ENCODE peak calls at places on chromosomes 6 and 20, in eight cellular contexts. One of them, this sample, is unnamed. For H3K9me3, the result is how much of the 10 kb centered on the place peaks cover.

GRCh38 chr6:119243037-119243436 is 106.5 kb downstream of the MAN1A1 start:
- DNase-seq in mesenchymal stem cell: no peak
- DNase-seq in breast epithelium: no peak
- DNase-seq in Peyer's patch: no peak
- DNase-seq in tibial nerve: no peak
- DNase-seq in GM12878: no peak
- DNase-seq in SJSA1: no peak
- DNase-seq in colonic mucosa: no peak
- DNase-seq in this sample: no peak

GRCh38 chr6:75906871-75907270 is 157.8 kb downstream of the MYO6 start:
- DNase-seq in tibial nerve: no peak
- DNase-seq in breast epithelium: no peak
- DNase-seq in SJSA1: no peak
- DNase-seq in GM12878: no peak
- DNase-seq in Peyer's patch: no peak
- DNase-seq in mesenchymal stem cell: no peak
- DNase-seq in colonic mucosa: no peak
- DNase-seq in this sample: no peak

GRCh38 chr6:11120273-11121005 is 8.9 kb upstream of the ERVFRD-1 start:
- DNase-seq in Peyer's patch: no peak
- DNase-seq in GM12878: no peak
- DNase-seq in mesenchymal stem cell: peak
- DNase-seq in SJSA1: no peak
- DNase-seq in tibial nerve: no peak
- DNase-seq in breast epithelium: no peak
- DNase-seq in colonic mucosa: no peak
- DNase-seq in this sample: no peak

GRCh38 chr6:136693090-136693489 is 99.2 kb downstream of the MAP3K5 start:
- DNase-seq in tibial nerve: no peak
- DNase-seq in SJSA1: no peak
- DNase-seq in Peyer's patch: no peak
- DNase-seq in breast epithelium: no peak
- DNase-seq in mesenchymal stem cell: no peak
- DNase-seq in colonic mucosa: no peak
- DNase-seq in GM12878: no peak
- DNase-seq in this sample: no peak

GRCh38 chr6:80520195-80520594 is 413.7 kb downstream of the BCKDHB start:
- DNase-seq in mesenchymal stem cell: peak
- DNase-seq in SJSA1: no peak
- DNase-seq in breast epithelium: no peak
- DNase-seq in Peyer's patch: no peak
- DNase-seq in tibial nerve: no peak
- DNase-seq in colonic mucosa: no peak
- DNase-seq in GM12878: no peak
- DNase-seq in this sample: no peak

GRCh38 chr6:32862725-32863124 is 8.7 kb downstream of the PSMB9 start:
- DNase-seq in tibial nerve: no peak
- DNase-seq in Peyer's patch: no peak
- DNase-seq in breast epithelium: no peak
- DNase-seq in mesenchymal stem cell: no peak
- DNase-seq in colonic mucosa: no peak
- DNase-seq in GM12878: no peak
- DNase-seq in SJSA1: no peak
- DNase-seq in this sample: no peak

GRCh38 chr6:107730683-107731314 is 93.3 kb downstream of the SCML4 start:
- DNase-seq in GM12878: no peak
- DNase-seq in mesenchymal stem cell: no peak
- DNase-seq in colonic mucosa: no peak
- DNase-seq in SJSA1: no peak
- DNase-seq in Peyer's patch: no peak
- DNase-seq in breast epithelium: no peak
- DNase-seq in tibial nerve: no peak
- DNase-seq in this sample: no peak

GRCh38 chr20:57574954-57575353 is 14.0 kb downstream of the PCK1 start:
- DNase-seq in SJSA1: no peak
- DNase-seq in GM12878: no peak
- DNase-seq in Peyer's patch: no peak
- DNase-seq in colonic mucosa: no peak
- DNase-seq in tibial nerve: no peak
- DNase-seq in breast epithelium: no peak
- DNase-seq in mesenchymal stem cell: no peak
- DNase-seq in this sample: no peak

GRCh38 chr6:108581932-108582500 is 21.3 kb downstream of the FOXO3 start:
- DNase-seq in breast epithelium: no peak
- DNase-seq in Peyer's patch: no peak
- DNase-seq in GM12878: no peak
- DNase-seq in tibial nerve: no peak
- DNase-seq in SJSA1: no peak
- DNase-seq in mesenchymal stem cell: peak
- DNase-seq in colonic mucosa: no peak
- DNase-seq in this sample: no peak

GRCh38 chr20:5680227-5680626 is 70.0 kb upstream of the SHLD1 start:
- DNase-seq in Peyer's patch: no peak
- DNase-seq in SJSA1: no peak
- DNase-seq in tibial nerve: no peak
- DNase-seq in GM12878: no peak
- DNase-seq in mesenchymal stem cell: no peak
- DNase-seq in breast epithelium: no peak
- DNase-seq in colonic mucosa: no peak
- DNase-seq in this sample: no peak

GRCh38 chr6:11766589-11767450 is 11.8 kb downstream of the ADTRP start:
- DNase-seq in colonic mucosa: no peak
- DNase-seq in Peyer's patch: no peak
- DNase-seq in SJSA1: peak
- DNase-seq in GM12878: no peak
- DNase-seq in tibial nerve: no peak
- DNase-seq in mesenchymal stem cell: peak
- DNase-seq in breast epithelium: no peak
- DNase-seq in this sample: no peak

GRCh38 chr6:34190504-34191122 is 44.7 kb upstream of the GRM4 start:
- DNase-seq in Peyer's patch: no peak
- DNase-seq in mesenchymal stem cell: no peak
- DNase-seq in SJSA1: no peak
- DNase-seq in colonic mucosa: no peak
- DNase-seq in tibial nerve: no peak
- DNase-seq in GM12878: no peak
- DNase-seq in breast epithelium: no peak
- DNase-seq in this sample: no peak

GRCh38 chr20:63765918-63766317 is 26.3 kb downstream of the SLC2A4RG start:
- DNase-seq in colonic mucosa: no peak
- DNase-seq in Peyer's patch: no peak
- DNase-seq in tibial nerve: no peak
- DNase-seq in mesenchymal stem cell: no peak
- DNase-seq in breast epithelium: no peak
- DNase-seq in SJSA1: no peak
- DNase-seq in GM12878: no peak
- DNase-seq in this sample: no peak

GRCh38 chr20:63768591-63769515 is 29.3 kb downstream of the SLC2A4RG start:
- DNase-seq in breast epithelium: no peak
- DNase-seq in mesenchymal stem cell: no peak
- DNase-seq in tibial nerve: no peak
- DNase-seq in Peyer's patch: no peak
- DNase-seq in colonic mucosa: no peak
- DNase-seq in SJSA1: no peak
- DNase-seq in GM12878: no peak
- DNase-seq in this sample: no peak

GRCh38 chr20:63767456-63767855 is 27.9 kb downstream of the SLC2A4RG start:
- DNase-seq in Peyer's patch: no peak
- DNase-seq in breast epithelium: no peak
- DNase-seq in colonic mucosa: no peak
- DNase-seq in SJSA1: peak
- DNase-seq in GM12878: no peak
- DNase-seq in mesenchymal stem cell: no peak
- DNase-seq in tibial nerve: no peak
- DNase-seq in this sample: no peak

GRCh38 chr20:63766695-63767426 is 27.3 kb downstream of the SLC2A4RG start:
- DNase-seq in Peyer's patch: no peak
- DNase-seq in breast epithelium: no peak
- DNase-seq in GM12878: no peak
- DNase-seq in SJSA1: no peak
- DNase-seq in tibial nerve: no peak
- DNase-seq in colonic mucosa: no peak
- DNase-seq in mesenchymal stem cell: no peak
- DNase-seq in this sample: no peak

DNA sequence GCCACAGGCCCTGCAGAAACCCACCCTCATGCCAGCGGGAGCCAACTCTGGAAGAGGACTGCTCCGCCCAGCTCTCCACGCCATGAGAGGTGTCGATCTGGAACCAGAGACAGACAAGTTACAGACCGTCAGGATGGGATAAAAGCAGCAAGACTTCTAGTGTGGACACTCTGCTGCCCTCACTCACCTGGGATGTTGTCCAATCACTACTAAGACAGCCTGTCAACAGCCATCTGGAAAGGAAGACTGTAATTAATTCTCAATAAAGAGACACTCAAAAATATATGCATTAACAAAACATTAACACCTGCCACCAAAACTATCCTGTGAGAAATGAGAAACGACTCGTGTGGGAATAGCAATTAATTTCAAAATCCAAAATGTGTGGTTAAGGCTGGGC is 28.3 kb downstream of the SLC2A4RG start:
- DNase-seq in GM12878: no peak
- DNase-seq in Peyer's patch: no peak
- DNase-seq in colonic mucosa: no peak
- DNase-seq in mesenchymal stem cell: no peak
- DNase-seq in tibial nerve: no peak
- DNase-seq in SJSA1: no peak
- DNase-seq in breast epithelium: no peak
- DNase-seq in this sample: no peak
- H3K9me3 ChIP-seq in GM12878: under half
- H3K9me3 ChIP-seq in Peyer's patch: under half
- H3K9me3 ChIP-seq in colonic mucosa: under half
- H3K9me3 ChIP-seq in mesenchymal stem cell: under half
- H3K9me3 ChIP-seq in tibial nerve: under half
- H3K9me3 ChIP-seq in SJSA1: under half
- H3K9me3 ChIP-seq in breast epithelium: under half
- H3K9me3 ChIP-seq in this sample: under half

DNA sequence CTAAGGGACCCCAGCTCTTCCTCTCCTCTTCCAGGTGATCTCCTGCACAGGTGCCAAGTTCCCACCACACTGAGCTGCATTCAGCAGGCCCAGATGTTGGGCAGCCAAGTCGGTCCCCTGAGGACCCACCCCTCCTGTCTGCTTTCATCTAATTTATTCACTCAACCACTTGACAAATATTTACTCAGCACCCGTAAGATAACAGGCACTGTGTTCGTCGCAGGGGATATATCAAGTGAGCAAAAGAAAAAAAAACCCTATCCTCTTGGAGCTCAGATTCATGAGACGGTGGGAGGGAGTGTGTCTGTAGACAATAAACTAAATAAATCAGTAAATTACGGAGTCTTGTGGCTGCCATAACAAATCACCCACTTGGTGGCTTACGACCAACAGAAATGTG is 143.6 kb downstream of the MRPL14 start:
- DNase-seq in breast epithelium: peak
- DNase-seq in GM12878: no peak
- DNase-seq in colonic mucosa: no peak
- DNase-seq in Peyer's patch: no peak
- DNase-seq in tibial nerve: no peak
- DNase-seq in mesenchymal stem cell: no peak
- DNase-seq in SJSA1: no peak
- DNase-seq in this sample: no peak
- H3K9me3 ChIP-seq in breast epithelium: under half
- H3K9me3 ChIP-seq in GM12878: under half
- H3K9me3 ChIP-seq in colonic mucosa: under half
- H3K9me3 ChIP-seq in Peyer's patch: under half
- H3K9me3 ChIP-seq in tibial nerve: under half
- H3K9me3 ChIP-seq in mesenchymal stem cell: under half
- H3K9me3 ChIP-seq in SJSA1: under half
- H3K9me3 ChIP-seq in this sample: under half

DNA sequence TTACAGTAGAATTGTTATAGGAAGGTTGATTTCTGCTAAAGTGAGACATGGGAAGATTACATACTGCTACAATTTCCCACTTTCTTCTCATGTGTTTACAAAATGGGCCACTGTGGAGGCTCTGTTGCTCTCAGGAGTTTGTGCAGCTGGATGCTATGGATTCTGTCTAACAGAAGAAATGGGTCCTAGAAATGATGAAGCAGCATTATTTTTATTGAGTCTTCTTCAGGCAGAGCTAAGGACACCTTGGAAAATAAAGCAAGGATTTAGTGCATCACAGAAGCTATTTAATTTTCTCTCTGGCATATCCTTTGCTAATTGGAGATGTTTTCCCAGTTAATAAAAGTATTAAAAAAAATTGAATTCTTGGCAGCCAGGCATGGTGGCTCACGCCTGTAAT is 29.2 kb downstream of the CCDC170 start:
- DNase-seq in colonic mucosa: no peak
- DNase-seq in mesenchymal stem cell: no peak
- DNase-seq in tibial nerve: no peak
- DNase-seq in breast epithelium: no peak
- DNase-seq in Peyer's patch: no peak
- DNase-seq in GM12878: no peak
- DNase-seq in SJSA1: no peak
- DNase-seq in this sample: no peak
- H3K9me3 ChIP-seq in colonic mucosa: under half
- H3K9me3 ChIP-seq in mesenchymal stem cell: under half
- H3K9me3 ChIP-seq in tibial nerve: under half
- H3K9me3 ChIP-seq in breast epithelium: under half
- H3K9me3 ChIP-seq in Peyer's patch: under half
- H3K9me3 ChIP-seq in GM12878: under half
- H3K9me3 ChIP-seq in SJSA1: under half
- H3K9me3 ChIP-seq in this sample: under half

GRCh38 chr6:359261-360035 is 32.1 kb upstream of the IRF4 start:
- DNase-seq in Peyer's patch: peak
- DNase-seq in tibial nerve: no peak
- DNase-seq in GM12878: no peak
- DNase-seq in colonic mucosa: no peak
- DNase-seq in mesenchymal stem cell: no peak
- DNase-seq in breast epithelium: no peak
- DNase-seq in SJSA1: no peak
- DNase-seq in this sample: no peak

GRCh38 chr6:357791-358341 is 33.7 kb upstream of the IRF4 start:
- DNase-seq in Peyer's patch: no peak
- DNase-seq in tibial nerve: no peak
- DNase-seq in GM12878: no peak
- DNase-seq in colonic mucosa: no peak
- DNase-seq in mesenchymal stem cell: no peak
- DNase-seq in breast epithelium: no peak
- DNase-seq in SJSA1: no peak
- DNase-seq in this sample: no peak

GRCh38 chr6:357261-357790 is 34.2 kb upstream of the IRF4 start:
- DNase-seq in breast epithelium: no peak
- DNase-seq in Peyer's patch: no peak
- DNase-seq in GM12878: no peak
- DNase-seq in colonic mucosa: no peak
- DNase-seq in tibial nerve: no peak
- DNase-seq in mesenchymal stem cell: no peak
- DNase-seq in SJSA1: peak
- DNase-seq in this sample: no peak

GRCh38 chr6:358432-358831 is 33.1 kb upstream of the IRF4 start:
- DNase-seq in GM12878: no peak
- DNase-seq in colonic mucosa: no peak
- DNase-seq in tibial nerve: no peak
- DNase-seq in breast epithelium: no peak
- DNase-seq in SJSA1: no peak
- DNase-seq in Peyer's patch: no peak
- DNase-seq in mesenchymal stem cell: no peak
- DNase-seq in this sample: no peak

DNA sequence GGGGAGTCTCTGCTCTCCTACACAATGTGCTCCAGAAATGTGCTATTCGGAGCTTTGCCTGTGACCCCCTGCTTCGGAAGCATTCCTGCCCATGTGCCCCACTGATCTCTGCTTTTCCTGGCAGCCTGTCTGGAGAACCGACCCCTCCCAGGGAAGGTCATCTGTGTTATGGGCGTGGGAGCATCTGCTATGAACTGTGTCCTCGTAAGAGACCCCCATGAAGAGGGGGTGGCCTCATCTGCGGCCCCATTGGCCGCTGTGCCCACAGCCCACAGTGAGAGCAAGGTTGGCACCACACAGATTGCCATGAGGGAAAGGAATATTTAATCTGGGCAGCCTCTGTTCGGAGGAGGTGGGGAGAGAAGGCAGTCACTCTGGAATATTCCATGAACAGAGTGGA is 32.7 kb upstream of the IRF4 start:
- DNase-seq in tibial nerve: no peak
- DNase-seq in colonic mucosa: no peak
- DNase-seq in mesenchymal stem cell: no peak
- DNase-seq in GM12878: no peak
- DNase-seq in Peyer's patch: no peak
- DNase-seq in breast epithelium: no peak
- DNase-seq in SJSA1: no peak
- DNase-seq in this sample: no peak
- H3K9me3 ChIP-seq in tibial nerve: under half
- H3K9me3 ChIP-seq in colonic mucosa: under half
- H3K9me3 ChIP-seq in mesenchymal stem cell: under half
- H3K9me3 ChIP-seq in GM12878: under half
- H3K9me3 ChIP-seq in Peyer's patch: under half
- H3K9me3 ChIP-seq in breast epithelium: under half
- H3K9me3 ChIP-seq in SJSA1: under half
- H3K9me3 ChIP-seq in this sample: under half

This sample was measured in T-helper 17 cell.